ENCODE peak calls at places on chromosomes 4 and X, in four cellular contexts. T is H7, S is retina, O is T-helper 17 cell. K is an unnamed sample.

GRCh38 chrX:72020788-72021187 is 110.1 kb downstream of the NHSL2 start:
- DNase-seq in T (no peak), S (no peak), O (no peak), K (no peak)

GRCh38 chr4:73021634-73022033 is 47.9 kb downstream of the COX18 start:
- DNase-seq in T (peak), S (peak), O (no peak), K (no peak)

GRCh38 chrX:67604979-67605703 is 61.3 kb downstream of the AR start:
- DNase-seq in T (no peak), S (no peak), O (no peak), K (no peak)

GRCh38 chrX:155577682-155578081 is 35.1 kb downstream of the TMLHE start:
- DNase-seq in T (peak), S (no peak), O (no peak), K (no peak)

GRCh38 chrX:137423241-137423640 is 142.7 kb upstream of the ZIC3 start:
- DNase-seq in T (no peak), S (no peak), O (no peak), K (no peak)

GRCh38 chr4:1246901-1247810 is 1.8 kb downstream of the CTBP1 start:
- DNase-seq in T (peak), S (no peak), O (no peak), K (no peak)

GRCh38 chrX:53284684-53285447 is 3.5 kb upstream of the IQSEC2 start:
- DNase-seq in T (peak), S (peak), O (peak), K (peak)

GRCh38 chr4:135243960-135244561 is 1042.5 kb upstream of the PABPC4L start:
- DNase-seq in T (no peak), S (no peak), O (no peak), K (no peak)

GRCh38 chr4:139921551-139922184 is 232.3 kb downstream of the MAML3 start:
- DNase-seq in T (no peak), S (peak), O (no peak), K (no peak)

GRCh38 chrX:150012647-150013046 is 74.4 kb upstream of the EOLA2 start:
- DNase-seq in T (no peak), S (no peak), O (no peak), K (no peak)

GRCh38 chrX:46561931-46562721 is 11.4 kb upstream of the CHST7 start:
- DNase-seq in T (no peak), S (no peak), O (no peak), K (no peak)

GRCh38 chr4:6439120-6439757 is 33.2 kb downstream of the PPP2R2C start:
- DNase-seq in T (no peak), S (no peak), O (no peak), K (no peak)

GRCh38 chrX:41050359-41050758 is 34.9 kb upstream of the USP9X start:
- DNase-seq in T (no peak), S (no peak), O (no peak), K (no peak)

GRCh38 chrX:137916090-137916746 is 350.3 kb downstream of the ZIC3 start:
- DNase-seq in T (peak), S (no peak), O (no peak), K (no peak)

GRCh38 chrX:66760648-66761047 is 121.8 kb upstream of the EDA2R start:
- DNase-seq in T (no peak), S (no peak), O (no peak), K (no peak)

GRCh38 chrX:100368167-100368566 is 41.9 kb downstream of the PCDH19 start:
- DNase-seq in T (peak), S (no peak), O (no peak), K (no peak)

GRCh38 chr4:16581117-16581516 is 317.3 kb downstream of the LDB2 start:
- DNase-seq in T (no peak), S (no peak), O (no peak), K (no peak)

K was measured in activated T-helper 1 cell treated with Interleukin-2 at 50 U/mL for 16 hours.